ENCODE peak calls at places on chromosome 11, in eight cellular contexts. P, K, E, A, W, N, H and J are unnamed samples.

GRCh38 chr11:1771700-1772099 is 8.0 kb upstream of the CTSD start:
- DNase-seq in E (no peak), W (no peak), H (no peak), K (peak), A (peak), N (peak), P (no peak), J (peak)

GRCh38 chr11:13884159-13884799 is 78.2 kb upstream of the SPON1 start:
- DNase-seq in H (no peak), E (no peak), A (no peak), W (no peak), K (peak), P (no peak), N (no peak), J (no peak)

GRCh38 chr11:87767615-87768014 is 407.6 kb downstream of the RAB38 start:
- DNase-seq in H (no peak), K (no peak), A (no peak), N (no peak), E (no peak), W (no peak), P (no peak), J (no peak)

GRCh38 chr11:72405009-72405408 is 29.3 kb downstream of the CLPB start:
- DNase-seq in E (no peak), H (no peak), N (peak), P (no peak), A (no peak), W (no peak), K (no peak), J (no peak)

GRCh38 chr11:116547571-116547970 is 225.2 kb downstream of the BUD13 start:
- DNase-seq in W (no peak), P (no peak), A (no peak), K (no peak), H (no peak), N (no peak), E (no peak), J (no peak)

GRCh38 chr11:32829157-32829679 is 509 bp upstream of the PRRG4 start:
- DNase-seq in N (no peak), A (no peak), W (no peak), K (peak), H (no peak), P (no peak), E (no peak), J (no peak)

GRCh38 chr11:61187505-61188130 is 15.7 kb upstream of the PGA3 start:
- DNase-seq in A (peak), N (peak), K (peak), W (peak), H (peak), P (peak), E (peak), J (peak)

GRCh38 chr11:64306876-64307622 is 1.7 kb downstream of the ESRRA start:
- DNase-seq in A (peak), H (no peak), E (no peak), K (peak), N (no peak), W (no peak), P (no peak), J (no peak)

GRCh38 chr11:1402776-1403620 is 13.3 kb downstream of the BRSK2 start:
- DNase-seq in E (peak), P (no peak), A (no peak), W (no peak), N (no peak), H (no peak), K (no peak), J (no peak)

GRCh38 chr11:79174045-79175008 is 266.5 kb downstream of the TENM4 start:
- DNase-seq in P (no peak), K (peak), N (no peak), A (peak), H (no peak), W (no peak), E (no peak), J (peak)

GRCh38 chr11:16216831-16217230 is 139.5 kb downstream of the SOX6 start:
- DNase-seq in A (no peak), W (no peak), K (no peak), P (no peak), E (no peak), H (no peak), N (no peak), J (no peak)

GRCh38 chr11:1020211-1020905 is 16.2 kb downstream of the MUC6 start:
- DNase-seq in E (no peak), N (no peak), P (no peak), A (no peak), H (no peak), W (no peak), K (no peak), J (no peak)

GRCh38 chr11:121451982-121452608 is at the start of gene SORL1:
- DNase-seq in N (no peak), W (peak), K (no peak), P (peak), E (peak), A (peak), H (peak), J (peak)

GRCh38 chr11:125337836-125338235 is 158.2 kb downstream of the FEZ1 start:
- DNase-seq in H (no peak), P (no peak), K (no peak), N (no peak), E (no peak), A (no peak), W (no peak), J (no peak)

GRCh38 chr11:66670816-66671215 is 6.9 kb downstream of the RBM4B start:
- DNase-seq in K (no peak), N (no peak), E (no peak), P (no peak), W (no peak), A (no peak), H (no peak), J (no peak)

GRCh38 chr11:36817336-36817965 is 219.4 kb upstream of the RAG2 start:
- DNase-seq in H (no peak), A (peak), P (no peak), K (peak), N (peak), W (no peak), E (no peak), J (no peak)

GRCh38 chr11:46286789-46287188 is 9.3 kb downstream of the CREB3L1 start:
- DNase-seq in W (no peak), K (no peak), N (no peak), H (no peak), P (no peak), E (no peak), A (no peak), J (no peak)

GRCh38 chr11:9574556-9574805 is 1.0 kb downstream of the WEE1 start:
- DNase-seq in A (peak), N (no peak), P (no peak), H (no peak), E (no peak), K (no peak), W (no peak), J (no peak)

GRCh38 chr11:6650980-6651379 is 4.6 kb downstream of the DCHS1 start:
- DNase-seq in H (no peak), K (no peak), N (no peak), E (no peak), A (no peak), W (no peak), P (no peak), J (no peak)

GRCh38 chr11:45301537-45302246 is 15.6 kb upstream of the SYT13 start:
- DNase-seq in E (no peak), H (no peak), A (no peak), W (no peak), K (no peak), P (no peak), N (no peak), J (no peak)

GRCh38 chr11:34315006-34315793 is 42.6 kb downstream of the ABTB2 start:
- DNase-seq in P (no peak), H (no peak), E (no peak), N (no peak), K (no peak), A (peak), W (no peak), J (no peak)